ENCODE peak calls at places on chromosomes 13 and 19, in four cellular contexts. S, A, Z and J are unnamed samples.
A peak's percentile ranks its signal among the peaks of the same experiment; 100 is the strongest.

GRCh38 chr13:90757127-90757680 is 590.3 kb upstream of the MIR17HG start:
- DNase-seq in S (no peak), A (no peak), Z (no peak), J (peak; percentile 31)

GRCh38 chr13:51125495-51126226 is 14.6 kb upstream of the C13orf42 start:
- DNase-seq in S (peak; percentile 63), A (peak; percentile 24), Z (no peak), J (peak; percentile 53)

GRCh38 chr19:38173324-38174041 is 50.5 kb downstream of the DPF1 start:
- DNase-seq in S (no peak), A (no peak), Z (peak; percentile 84), J (no peak)

GRCh38 chr13:112066624-112067004 is 335 bp upstream of the SOX1 start:
- DNase-seq in S (peak; percentile 54), A (peak; percentile 52), Z (peak; percentile 65), J (peak; percentile 3)

GRCh38 chr13:73657821-73658540 is 476.2 kb downstream of the KLF12 start:
- DNase-seq in S (no peak), A (no peak), Z (no peak), J (peak; percentile 41)

GRCh38 chr19:12603714-12604113 is 6.9 kb downstream of the ZNF490 start:
- DNase-seq in S (no peak), A (peak; percentile 45), Z (no peak), J (peak; percentile 16)

GRCh38 chr13:33262997-33263396 is 22.6 kb downstream of the STARD13 start:
- DNase-seq in S (no peak), A (no peak), Z (no peak), J (no peak)

GRCh38 chr13:50678464-50679162 is 164.9 kb downstream of the DLEU7 start:
- DNase-seq in S (no peak), A (no peak), Z (no peak), J (peak; percentile 56)

GRCh38 chr19:55541091-55541490 is 4.2 kb upstream of the SBK2 start:
- DNase-seq in S (no peak), A (no peak), Z (no peak), J (no peak)

GRCh38 chr19:38718747-38719543 is 25.3 kb downstream of the CAPN12 start:
- DNase-seq in S (peak; percentile 67), A (no peak), Z (no peak), J (peak; percentile 87)

GRCh38 chr19:6092329-6093286 is 17.7 kb downstream of the RFX2 start:
- DNase-seq in S (peak; percentile 93), A (no peak), Z (no peak), J (peak; percentile 75)

GRCh38 chr19:6095760-6096159 is 14.5 kb downstream of the RFX2 start:
- DNase-seq in S (no peak), A (no peak), Z (no peak), J (no peak)

GRCh38 chr19:6090634-6091033 is 19.7 kb downstream of the RFX2 start:
- DNase-seq in S (no peak), A (no peak), Z (no peak), J (no peak)

GRCh38 chr19:6088677-6089063 is 21.6 kb downstream of the RFX2 start:
- DNase-seq in S (no peak), A (no peak), Z (no peak), J (no peak)

GRCh38 chr19:6091771-6092291 is 18.5 kb downstream of the RFX2 start:
- DNase-seq in S (no peak), A (no peak), Z (no peak), J (peak; percentile 22)
- H3K4me3 ChIP-seq in S (peak overlapping the region; percentile 29), A (no peak overlapping the region), Z (no peak overlapping the region), J (peak overlapping the region; percentile 38)

GRCh38 chr13:110379358-110379757 is 72.3 kb downstream of the COL4A2 start:
- DNase-seq in S (no peak), A (no peak), Z (no peak), J (no peak)

GRCh38 chr13:110381029-110381360 is 73.9 kb downstream of the COL4A2 start:
- DNase-seq in S (no peak), A (no peak), Z (no peak), J (no peak)

GRCh38 chr13:110379905-110380341 is 72.8 kb downstream of the COL4A2 start:
- DNase-seq in S (no peak), A (no peak), Z (no peak), J (peak; percentile 86)

GRCh38 chr13:110382229-110382628 is 75.1 kb downstream of the COL4A2 start:
- DNase-seq in S (no peak), A (no peak), Z (no peak), J (peak; percentile 85)

DNA sequence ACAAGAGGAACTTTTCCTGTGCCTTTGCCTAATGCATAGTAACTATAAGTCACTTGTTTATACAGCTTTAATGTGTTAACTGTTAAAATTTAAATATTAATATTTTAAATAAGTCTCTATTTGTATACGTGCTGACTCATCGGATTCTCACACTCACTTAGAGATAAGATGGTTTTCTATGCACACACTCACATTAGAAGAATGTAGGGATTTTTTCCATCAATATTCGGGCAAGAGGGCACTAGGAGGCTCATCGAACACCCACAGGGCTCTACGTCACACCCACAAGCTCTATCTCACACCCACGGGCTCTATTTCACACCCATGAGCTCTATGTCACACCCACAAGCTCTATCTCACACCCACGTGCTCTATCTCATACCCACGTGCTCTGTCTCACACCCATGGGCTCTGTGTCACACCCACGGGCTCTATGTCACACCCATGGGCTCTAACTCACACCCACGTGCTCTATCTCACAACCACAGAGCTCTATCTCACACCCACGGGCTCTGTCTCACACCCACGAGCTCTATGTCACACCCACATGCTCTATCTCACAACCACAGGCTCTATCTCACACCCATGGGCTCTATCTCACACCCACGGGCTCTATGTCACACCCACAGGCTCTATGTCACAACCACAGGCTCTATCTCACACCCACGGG is 73.4 kb downstream of the COL4A2 start:
- DNase-seq in S (no peak), A (no peak), Z (no peak), J (peak; percentile 93)
- H3K4me3 ChIP-seq in S (no peak overlapping the region), A (no peak overlapping the region), Z (no peak overlapping the region), J (no peak overlapping the region)

GRCh38 chr13:107233541-107233940 is 665.6 kb upstream of the ARGLU1 start:
- DNase-seq in S (no peak), A (no peak), Z (no peak), J (no peak)
- H3K4me3 ChIP-seq in S (no peak overlapping the region), A (no peak overlapping the region), Z (no peak overlapping the region), J (no peak overlapping the region)

DNA sequence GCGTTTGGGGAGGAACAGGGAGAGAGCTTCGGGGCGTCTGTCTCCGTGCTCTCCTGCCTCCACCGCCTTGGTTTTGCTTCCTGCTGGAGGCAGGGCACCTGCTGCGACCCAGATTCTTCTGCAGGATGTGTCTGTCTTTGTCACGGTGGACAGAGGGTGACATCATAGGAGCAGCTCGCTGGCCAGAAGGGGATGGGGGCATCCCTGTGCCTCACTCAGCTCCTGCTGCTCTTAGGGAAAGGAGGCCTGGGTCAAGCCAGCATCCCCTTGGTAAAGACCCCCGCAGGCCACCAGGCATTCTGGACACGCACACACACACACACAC is 16.1 kb upstream of the NPAS1 start:
- DNase-seq in S (no peak), A (no peak), Z (no peak), J (no peak)
- H3K4me3 ChIP-seq in S (no peak overlapping the region), A (no peak overlapping the region), Z (no peak overlapping the region), J (no peak overlapping the region)

GRCh38 chr19:50555033-50555432 is 13.2 kb downstream of the LRRC4B start:
- DNase-seq in S (no peak), A (no peak), Z (no peak), J (no peak)

GRCh38 chr19:50556236-50557008 is 11.8 kb downstream of the LRRC4B start:
- DNase-seq in S (peak; percentile 81), A (peak; percentile 72), Z (peak; percentile 88), J (peak; percentile 55)

GRCh38 chr19:50554212-50554611 is 14.0 kb downstream of the LRRC4B start:
- DNase-seq in S (no peak), A (no peak), Z (no peak), J (no peak)

GRCh38 chr19:50557009-50557613 is 11.1 kb downstream of the LRRC4B start:
- DNase-seq in S (no peak), A (no peak), Z (no peak), J (no peak)

DNA sequence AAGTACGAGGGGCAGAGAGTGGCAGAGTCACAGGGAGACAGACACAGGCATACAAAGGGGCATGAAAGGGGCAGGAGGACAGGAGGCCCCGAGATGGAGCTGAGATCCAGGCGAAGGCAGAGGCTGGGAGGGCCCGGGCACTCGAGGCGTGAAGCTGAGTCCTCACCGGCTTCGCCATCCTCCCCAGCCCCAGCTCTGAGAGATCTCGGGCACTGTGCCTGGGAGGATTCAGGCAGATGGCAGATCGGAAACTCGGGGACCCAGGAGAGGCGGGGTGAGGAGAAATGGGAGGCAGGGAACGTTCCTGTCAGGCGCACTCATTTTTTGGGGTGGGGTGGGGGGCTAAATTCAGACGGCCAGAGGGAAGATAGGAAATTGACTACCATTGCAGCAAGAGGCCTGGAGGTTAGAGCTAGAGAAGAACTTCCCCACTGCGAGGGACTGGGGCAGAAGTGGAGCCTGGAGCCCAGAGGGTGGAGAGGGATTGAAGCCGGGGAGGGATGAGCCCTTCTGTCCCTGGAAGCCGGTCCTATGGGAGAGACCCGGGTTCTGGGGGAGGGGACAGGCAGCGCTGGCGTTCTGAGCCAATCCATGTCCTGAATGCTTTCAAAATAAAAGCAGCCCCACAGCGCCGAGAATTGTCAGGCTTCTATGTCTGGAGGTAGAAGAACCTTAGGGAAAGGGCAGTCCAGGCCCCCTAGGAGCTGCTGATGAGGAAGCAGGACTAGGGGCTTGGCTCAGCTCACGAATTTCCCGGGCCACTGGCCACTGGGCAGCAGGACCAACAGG is 12.6 kb downstream of the LRRC4B start:
- DNase-seq in S (no peak), A (no peak), Z (no peak), J (peak; percentile 1)
- H3K4me3 ChIP-seq in S (peak overlapping the region; percentile 51), A (no peak overlapping the region), Z (no peak overlapping the region), J (peak overlapping the region; percentile 57)

GRCh38 chr19:10815969-10816635 is 19.9 kb downstream of the TMED1 start:
- DNase-seq in S (no peak), A (no peak), Z (no peak), J (peak; percentile 54)
- H3K4me3 ChIP-seq in S (peak overlapping the region; percentile 48), A (no peak overlapping the region), Z (no peak overlapping the region), J (peak overlapping the region; percentile 85)

DNA sequence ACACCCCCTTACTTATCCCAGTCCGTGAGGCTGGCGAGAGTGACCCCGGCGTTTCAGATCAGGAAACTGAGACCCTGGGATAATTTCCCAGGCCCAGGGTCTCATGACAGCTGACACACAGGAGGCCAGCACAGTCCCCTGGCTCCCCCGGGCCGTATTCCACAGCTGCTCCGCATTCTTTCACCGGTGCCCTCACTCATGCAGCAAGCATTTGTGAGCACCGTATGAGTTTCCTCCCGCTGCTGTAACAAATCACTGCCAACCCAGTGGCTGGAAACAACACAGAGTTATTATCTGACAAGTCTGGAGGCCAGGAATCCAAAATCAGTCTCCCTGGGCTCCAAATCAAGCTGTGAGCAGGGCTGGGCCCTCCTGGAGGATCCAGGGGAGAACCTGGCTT is 21.3 kb downstream of the GADD45B start:
- DNase-seq in S (no peak), A (no peak), Z (no peak), J (no peak)
- H3K4me3 ChIP-seq in S (no peak overlapping the region), A (no peak overlapping the region), Z (no peak overlapping the region), J (no peak overlapping the region)

GRCh38 chr19:32287811-32288227 is 57.6 kb upstream of the ZNF507 start:
- DNase-seq in S (peak; percentile 59), A (no peak), Z (no peak), J (peak; percentile 91)

GRCh38 chr19:32289566-32290210 is 55.7 kb upstream of the ZNF507 start:
- DNase-seq in S (no peak), A (no peak), Z (no peak), J (no peak)

GRCh38 chr19:32291876-32292275 is 53.5 kb upstream of the ZNF507 start:
- DNase-seq in S (no peak), A (no peak), Z (no peak), J (no peak)

GRCh38 chr19:32287086-32287485 is 58.3 kb upstream of the ZNF507 start:
- DNase-seq in S (no peak), A (no peak), Z (no peak), J (no peak)
- H3K4me3 ChIP-seq in S (no peak overlapping the region), A (no peak overlapping the region), Z (no peak overlapping the region), J (no peak overlapping the region)